ENCODE peak calls at places on chromosome 18, in ten cellular contexts. One of them, this sample, is unnamed.

GRCh38 chr18:45290364-45290763 is 324.9 kb upstream of the SLC14A2 start:
- DNase-seq in GM19239: no peak
- DNase-seq in NCI-H82: no peak
- DNase-seq in HTR-8/SVneo: no peak
- DNase-seq in heart right ventricle: no peak
- DNase-seq in activated effector memory CD4-positive, alpha-beta T cell treated with Interleukin-2 at 50 U/mL for 16 hours: no peak
- DNase-seq in IMR-90: no peak
- DNase-seq in kidney: no peak
- DNase-seq in stimulated activated naive CD8-positive, alpha-beta T cell treated with anti-CD3 and anti-CD28 coated beads, Interleukin-15, Interleukin-2, amounts not matched to agents 100 U/mL and 50 U/mL, for 24 hours: no peak
- DNase-seq in activated CD4-positive, alpha-beta T cell treated with anti-CD3 and anti-CD28 coated beads, Interleukin-2, amount 10 ng/mL, durations not matched to agents 24 days and 14 days: no peak
- DNase-seq in this sample: no peak

GRCh38 chr18:7592305-7593071 is 25.4 kb downstream of the PTPRM start:
- DNase-seq in stimulated activated naive CD8-positive, alpha-beta T cell treated with anti-CD3 and anti-CD28 coated beads, Interleukin-15, Interleukin-2, amounts not matched to agents 100 U/mL and 50 U/mL, for 24 hours: no peak
- DNase-seq in NCI-H82: peak
- DNase-seq in activated effector memory CD4-positive, alpha-beta T cell treated with Interleukin-2 at 50 U/mL for 16 hours: no peak
- DNase-seq in heart right ventricle: no peak
- DNase-seq in GM19239: no peak
- DNase-seq in IMR-90: no peak
- DNase-seq in HTR-8/SVneo: no peak
- DNase-seq in kidney: no peak
- DNase-seq in activated CD4-positive, alpha-beta T cell treated with anti-CD3 and anti-CD28 coated beads, Interleukin-2, amount 10 ng/mL, durations not matched to agents 24 days and 14 days: no peak
- DNase-seq in this sample: no peak

GRCh38 chr18:74294526-74294925 is 2.8 kb upstream of the CYB5A start:
- DNase-seq in HTR-8/SVneo: no peak
- DNase-seq in stimulated activated naive CD8-positive, alpha-beta T cell treated with anti-CD3 and anti-CD28 coated beads, Interleukin-15, Interleukin-2, amounts not matched to agents 100 U/mL and 50 U/mL, for 24 hours: no peak
- DNase-seq in NCI-H82: no peak
- DNase-seq in heart right ventricle: no peak
- DNase-seq in activated effector memory CD4-positive, alpha-beta T cell treated with Interleukin-2 at 50 U/mL for 16 hours: no peak
- DNase-seq in activated CD4-positive, alpha-beta T cell treated with anti-CD3 and anti-CD28 coated beads, Interleukin-2, amount 10 ng/mL, durations not matched to agents 24 days and 14 days: no peak
- DNase-seq in IMR-90: no peak
- DNase-seq in GM19239: no peak
- DNase-seq in kidney: no peak
- DNase-seq in this sample: no peak

GRCh38 chr18:46260879-46261143 is 156.6 kb downstream of the HAUS1 start:
- DNase-seq in NCI-H82: no peak
- DNase-seq in kidney: no peak
- DNase-seq in HTR-8/SVneo: no peak
- DNase-seq in stimulated activated naive CD8-positive, alpha-beta T cell treated with anti-CD3 and anti-CD28 coated beads, Interleukin-15, Interleukin-2, amounts not matched to agents 100 U/mL and 50 U/mL, for 24 hours: no peak
- DNase-seq in IMR-90: peak
- DNase-seq in activated CD4-positive, alpha-beta T cell treated with anti-CD3 and anti-CD28 coated beads, Interleukin-2, amount 10 ng/mL, durations not matched to agents 24 days and 14 days: no peak
- DNase-seq in GM19239: no peak
- DNase-seq in activated effector memory CD4-positive, alpha-beta T cell treated with Interleukin-2 at 50 U/mL for 16 hours: no peak
- DNase-seq in heart right ventricle: no peak
- DNase-seq in this sample: no peak

GRCh38 chr18:11154369-11154982 is 5.1 kb upstream of the PIEZO2 start:
- DNase-seq in heart right ventricle: no peak
- DNase-seq in stimulated activated naive CD8-positive, alpha-beta T cell treated with anti-CD3 and anti-CD28 coated beads, Interleukin-15, Interleukin-2, amounts not matched to agents 100 U/mL and 50 U/mL, for 24 hours: no peak
- DNase-seq in activated effector memory CD4-positive, alpha-beta T cell treated with Interleukin-2 at 50 U/mL for 16 hours: no peak
- DNase-seq in kidney: no peak
- DNase-seq in activated CD4-positive, alpha-beta T cell treated with anti-CD3 and anti-CD28 coated beads, Interleukin-2, amount 10 ng/mL, durations not matched to agents 24 days and 14 days: no peak
- DNase-seq in IMR-90: peak
- DNase-seq in NCI-H82: peak
- DNase-seq in HTR-8/SVneo: peak
- DNase-seq in GM19239: no peak
- DNase-seq in this sample: peak

GRCh38 chr18:75694292-75694691 is 266.8 kb upstream of the SMIM21 start:
- DNase-seq in kidney: no peak
- DNase-seq in stimulated activated naive CD8-positive, alpha-beta T cell treated with anti-CD3 and anti-CD28 coated beads, Interleukin-15, Interleukin-2, amounts not matched to agents 100 U/mL and 50 U/mL, for 24 hours: no peak
- DNase-seq in HTR-8/SVneo: no peak
- DNase-seq in IMR-90: no peak
- DNase-seq in NCI-H82: no peak
- DNase-seq in heart right ventricle: no peak
- DNase-seq in GM19239: no peak
- DNase-seq in activated effector memory CD4-positive, alpha-beta T cell treated with Interleukin-2 at 50 U/mL for 16 hours: no peak
- DNase-seq in activated CD4-positive, alpha-beta T cell treated with anti-CD3 and anti-CD28 coated beads, Interleukin-2, amount 10 ng/mL, durations not matched to agents 24 days and 14 days: no peak
- DNase-seq in this sample: no peak

GRCh38 chr18:8952796-8953760 is 149.4 kb upstream of the NDUFV2 start:
- DNase-seq in stimulated activated naive CD8-positive, alpha-beta T cell treated with anti-CD3 and anti-CD28 coated beads, Interleukin-15, Interleukin-2, amounts not matched to agents 100 U/mL and 50 U/mL, for 24 hours: no peak
- DNase-seq in kidney: no peak
- DNase-seq in activated effector memory CD4-positive, alpha-beta T cell treated with Interleukin-2 at 50 U/mL for 16 hours: no peak
- DNase-seq in NCI-H82: no peak
- DNase-seq in HTR-8/SVneo: no peak
- DNase-seq in GM19239: no peak
- DNase-seq in IMR-90: peak
- DNase-seq in heart right ventricle: no peak
- DNase-seq in activated CD4-positive, alpha-beta T cell treated with anti-CD3 and anti-CD28 coated beads, Interleukin-2, amount 10 ng/mL, durations not matched to agents 24 days and 14 days: no peak
- DNase-seq in this sample: no peak

GRCh38 chr18:59468821-59469220 is 109.8 kb upstream of the LMAN1 start:
- DNase-seq in activated CD4-positive, alpha-beta T cell treated with anti-CD3 and anti-CD28 coated beads, Interleukin-2, amount 10 ng/mL, durations not matched to agents 24 days and 14 days: no peak
- DNase-seq in stimulated activated naive CD8-positive, alpha-beta T cell treated with anti-CD3 and anti-CD28 coated beads, Interleukin-15, Interleukin-2, amounts not matched to agents 100 U/mL and 50 U/mL, for 24 hours: no peak
- DNase-seq in NCI-H82: no peak
- DNase-seq in kidney: no peak
- DNase-seq in IMR-90: no peak
- DNase-seq in heart right ventricle: no peak
- DNase-seq in GM19239: no peak
- DNase-seq in activated effector memory CD4-positive, alpha-beta T cell treated with Interleukin-2 at 50 U/mL for 16 hours: no peak
- DNase-seq in HTR-8/SVneo: no peak
- DNase-seq in this sample: no peak

GRCh38 chr18:39863916-39864315 is 2091.1 kb upstream of the PIK3C3 start:
- DNase-seq in activated effector memory CD4-positive, alpha-beta T cell treated with Interleukin-2 at 50 U/mL for 16 hours: no peak
- DNase-seq in activated CD4-positive, alpha-beta T cell treated with anti-CD3 and anti-CD28 coated beads, Interleukin-2, amount 10 ng/mL, durations not matched to agents 24 days and 14 days: no peak
- DNase-seq in NCI-H82: no peak
- DNase-seq in kidney: no peak
- DNase-seq in stimulated activated naive CD8-positive, alpha-beta T cell treated with anti-CD3 and anti-CD28 coated beads, Interleukin-15, Interleukin-2, amounts not matched to agents 100 U/mL and 50 U/mL, for 24 hours: no peak
- DNase-seq in IMR-90: no peak
- DNase-seq in GM19239: no peak
- DNase-seq in heart right ventricle: no peak
- DNase-seq in HTR-8/SVneo: no peak
- DNase-seq in this sample: no peak

GRCh38 chr18:31946305-31947046 is 3.5 kb upstream of the TRAPPC8 start:
- DNase-seq in activated CD4-positive, alpha-beta T cell treated with anti-CD3 and anti-CD28 coated beads, Interleukin-2, amount 10 ng/mL, durations not matched to agents 24 days and 14 days: no peak
- DNase-seq in activated effector memory CD4-positive, alpha-beta T cell treated with Interleukin-2 at 50 U/mL for 16 hours: no peak
- DNase-seq in kidney: no peak
- DNase-seq in stimulated activated naive CD8-positive, alpha-beta T cell treated with anti-CD3 and anti-CD28 coated beads, Interleukin-15, Interleukin-2, amounts not matched to agents 100 U/mL and 50 U/mL, for 24 hours: no peak
- DNase-seq in HTR-8/SVneo: no peak
- DNase-seq in NCI-H82: no peak
- DNase-seq in IMR-90: no peak
- DNase-seq in GM19239: no peak
- DNase-seq in heart right ventricle: no peak
- DNase-seq in this sample: no peak

GRCh38 chr18:9082763-9083510 is 19.6 kb upstream of the NDUFV2 start:
- DNase-seq in NCI-H82: no peak
- DNase-seq in GM19239: no peak
- DNase-seq in kidney: no peak
- DNase-seq in activated CD4-positive, alpha-beta T cell treated with anti-CD3 and anti-CD28 coated beads, Interleukin-2, amount 10 ng/mL, durations not matched to agents 24 days and 14 days: peak
- DNase-seq in heart right ventricle: no peak
- DNase-seq in activated effector memory CD4-positive, alpha-beta T cell treated with Interleukin-2 at 50 U/mL for 16 hours: no peak
- DNase-seq in IMR-90: no peak
- DNase-seq in stimulated activated naive CD8-positive, alpha-beta T cell treated with anti-CD3 and anti-CD28 coated beads, Interleukin-15, Interleukin-2, amounts not matched to agents 100 U/mL and 50 U/mL, for 24 hours: peak
- DNase-seq in HTR-8/SVneo: no peak
- DNase-seq in this sample: peak

GRCh38 chr18:42961298-42961697 is 154.2 kb downstream of the RIT2 start:
- DNase-seq in activated effector memory CD4-positive, alpha-beta T cell treated with Interleukin-2 at 50 U/mL for 16 hours: no peak
- DNase-seq in stimulated activated naive CD8-positive, alpha-beta T cell treated with anti-CD3 and anti-CD28 coated beads, Interleukin-15, Interleukin-2, amounts not matched to agents 100 U/mL and 50 U/mL, for 24 hours: no peak
- DNase-seq in kidney: no peak
- DNase-seq in HTR-8/SVneo: no peak
- DNase-seq in activated CD4-positive, alpha-beta T cell treated with anti-CD3 and anti-CD28 coated beads, Interleukin-2, amount 10 ng/mL, durations not matched to agents 24 days and 14 days: no peak
- DNase-seq in GM19239: no peak
- DNase-seq in heart right ventricle: no peak
- DNase-seq in IMR-90: no peak
- DNase-seq in NCI-H82: no peak
- DNase-seq in this sample: no peak

GRCh38 chr18:79526468-79527460 is 131.0 kb downstream of the NFATC1 start:
- DNase-seq in activated CD4-positive, alpha-beta T cell treated with anti-CD3 and anti-CD28 coated beads, Interleukin-2, amount 10 ng/mL, durations not matched to agents 24 days and 14 days: peak
- DNase-seq in kidney: peak
- DNase-seq in NCI-H82: no peak
- DNase-seq in IMR-90: no peak
- DNase-seq in activated effector memory CD4-positive, alpha-beta T cell treated with Interleukin-2 at 50 U/mL for 16 hours: no peak
- DNase-seq in GM19239: no peak
- DNase-seq in heart right ventricle: peak
- DNase-seq in HTR-8/SVneo: no peak
- DNase-seq in stimulated activated naive CD8-positive, alpha-beta T cell treated with anti-CD3 and anti-CD28 coated beads, Interleukin-15, Interleukin-2, amounts not matched to agents 100 U/mL and 50 U/mL, for 24 hours: peak
- DNase-seq in this sample: no peak

GRCh38 chr18:62277045-62277444 is 48.1 kb upstream of the TNFRSF11A start:
- DNase-seq in kidney: no peak
- DNase-seq in IMR-90: no peak
- DNase-seq in stimulated activated naive CD8-positive, alpha-beta T cell treated with anti-CD3 and anti-CD28 coated beads, Interleukin-15, Interleukin-2, amounts not matched to agents 100 U/mL and 50 U/mL, for 24 hours: no peak
- DNase-seq in NCI-H82: no peak
- DNase-seq in HTR-8/SVneo: no peak
- DNase-seq in GM19239: no peak
- DNase-seq in activated CD4-positive, alpha-beta T cell treated with anti-CD3 and anti-CD28 coated beads, Interleukin-2, amount 10 ng/mL, durations not matched to agents 24 days and 14 days: no peak
- DNase-seq in activated effector memory CD4-positive, alpha-beta T cell treated with Interleukin-2 at 50 U/mL for 16 hours: no peak
- DNase-seq in heart right ventricle: no peak
- DNase-seq in this sample: peak

GRCh38 chr18:22604390-22604985 is 186.8 kb upstream of the CTAGE1 start:
- DNase-seq in HTR-8/SVneo: no peak
- DNase-seq in activated effector memory CD4-positive, alpha-beta T cell treated with Interleukin-2 at 50 U/mL for 16 hours: no peak
- DNase-seq in IMR-90: peak
- DNase-seq in kidney: peak
- DNase-seq in activated CD4-positive, alpha-beta T cell treated with anti-CD3 and anti-CD28 coated beads, Interleukin-2, amount 10 ng/mL, durations not matched to agents 24 days and 14 days: no peak
- DNase-seq in NCI-H82: no peak
- DNase-seq in heart right ventricle: peak
- DNase-seq in GM19239: no peak
- DNase-seq in stimulated activated naive CD8-positive, alpha-beta T cell treated with anti-CD3 and anti-CD28 coated beads, Interleukin-15, Interleukin-2, amounts not matched to agents 100 U/mL and 50 U/mL, for 24 hours: no peak
- DNase-seq in this sample: peak

GRCh38 chr18:44856157-44856556 is 175.5 kb downstream of the SETBP1 start:
- DNase-seq in stimulated activated naive CD8-positive, alpha-beta T cell treated with anti-CD3 and anti-CD28 coated beads, Interleukin-15, Interleukin-2, amounts not matched to agents 100 U/mL and 50 U/mL, for 24 hours: no peak
- DNase-seq in NCI-H82: peak
- DNase-seq in GM19239: no peak
- DNase-seq in IMR-90: no peak
- DNase-seq in activated CD4-positive, alpha-beta T cell treated with anti-CD3 and anti-CD28 coated beads, Interleukin-2, amount 10 ng/mL, durations not matched to agents 24 days and 14 days: no peak
- DNase-seq in HTR-8/SVneo: no peak
- DNase-seq in heart right ventricle: no peak
- DNase-seq in activated effector memory CD4-positive, alpha-beta T cell treated with Interleukin-2 at 50 U/mL for 16 hours: no peak
- DNase-seq in kidney: no peak
- DNase-seq in this sample: no peak

GRCh38 chr18:10182009-10182624 is 268.3 kb downstream of the VAPA start:
- DNase-seq in kidney: no peak
- DNase-seq in HTR-8/SVneo: no peak
- DNase-seq in GM19239: no peak
- DNase-seq in stimulated activated naive CD8-positive, alpha-beta T cell treated with anti-CD3 and anti-CD28 coated beads, Interleukin-15, Interleukin-2, amounts not matched to agents 100 U/mL and 50 U/mL, for 24 hours: no peak
- DNase-seq in activated CD4-positive, alpha-beta T cell treated with anti-CD3 and anti-CD28 coated beads, Interleukin-2, amount 10 ng/mL, durations not matched to agents 24 days and 14 days: no peak
- DNase-seq in NCI-H82: no peak
- DNase-seq in activated effector memory CD4-positive, alpha-beta T cell treated with Interleukin-2 at 50 U/mL for 16 hours: no peak
- DNase-seq in IMR-90: no peak
- DNase-seq in heart right ventricle: no peak
- DNase-seq in this sample: no peak

GRCh38 chr18:40553029-40553428 is 1402.0 kb upstream of the PIK3C3 start:
- DNase-seq in activated effector memory CD4-positive, alpha-beta T cell treated with Interleukin-2 at 50 U/mL for 16 hours: no peak
- DNase-seq in stimulated activated naive CD8-positive, alpha-beta T cell treated with anti-CD3 and anti-CD28 coated beads, Interleukin-15, Interleukin-2, amounts not matched to agents 100 U/mL and 50 U/mL, for 24 hours: no peak
- DNase-seq in IMR-90: peak
- DNase-seq in heart right ventricle: no peak
- DNase-seq in kidney: no peak
- DNase-seq in activated CD4-positive, alpha-beta T cell treated with anti-CD3 and anti-CD28 coated beads, Interleukin-2, amount 10 ng/mL, durations not matched to agents 24 days and 14 days: no peak
- DNase-seq in NCI-H82: no peak
- DNase-seq in HTR-8/SVneo: no peak
- DNase-seq in GM19239: no peak
- DNase-seq in this sample: no peak

GRCh38 chr18:3248670-3249359 is 1.2 kb downstream of the MYL12A start:
- DNase-seq in NCI-H82: peak
- DNase-seq in activated CD4-positive, alpha-beta T cell treated with anti-CD3 and anti-CD28 coated beads, Interleukin-2, amount 10 ng/mL, durations not matched to agents 24 days and 14 days: peak
- DNase-seq in GM19239: no peak
- DNase-seq in activated effector memory CD4-positive, alpha-beta T cell treated with Interleukin-2 at 50 U/mL for 16 hours: no peak
- DNase-seq in stimulated activated naive CD8-positive, alpha-beta T cell treated with anti-CD3 and anti-CD28 coated beads, Interleukin-15, Interleukin-2, amounts not matched to agents 100 U/mL and 50 U/mL, for 24 hours: no peak
- DNase-seq in HTR-8/SVneo: no peak
- DNase-seq in heart right ventricle: no peak
- DNase-seq in kidney: no peak
- DNase-seq in IMR-90: peak
- DNase-seq in this sample: peak